ENCODE peak calls at places on chromosomes 2 and 18, in nine cellular contexts. W is RKO, C is A549, Q is non-pigmented ciliary epithelial cell, M is EH, L is T-helper 17 cell, N is anterior cingulate cortex, G is midbrain, B is brain pericyte. K is an unnamed sample.

GRCh38 chr2:127080226-127080940 is 26.6 kb downstream of the BIN1 start:
- DNase-seq in W (no peak), C (no peak), Q (no peak), M (no peak), L (no peak), N (no peak), G (no peak), B (no peak), K (no peak)

GRCh38 chr2:231218356-231218755 is 19.9 kb downstream of the ARMC9 start:
- DNase-seq in W (no peak), C (no peak), Q (no peak), M (no peak), L (no peak), N (no peak), G (no peak), B (no peak), K (no peak)

GRCh38 chr2:149606251-149606811 is 18.8 kb upstream of the MMADHC start:
- DNase-seq in W (no peak), C (no peak), Q (no peak), M (peak), L (no peak), N (no peak), G (no peak), B (no peak), K (no peak)

GRCh38 chr18:41545091-41545888 is 409.7 kb upstream of the PIK3C3 start:
- DNase-seq in W (no peak), C (no peak), Q (no peak), M (no peak), L (no peak), N (no peak), G (no peak), B (no peak), K (no peak)

GRCh38 chr2:197208841-197209240 is 101.7 kb downstream of the ANKRD44 start:
- DNase-seq in W (no peak), C (no peak), Q (no peak), M (peak), L (no peak), N (no peak), G (no peak), B (no peak), K (no peak)

GRCh38 chr2:45003586-45004568 is 5.4 kb downstream of the SIX2 start:
- DNase-seq in W (no peak), C (no peak), Q (no peak), M (no peak), L (no peak), N (no peak), G (no peak), B (no peak), K (peak)

GRCh38 chr18:27793013-27793412 is 383.9 kb downstream of the CDH2 start:
- DNase-seq in W (no peak), C (no peak), Q (no peak), M (no peak), L (no peak), N (no peak), G (no peak), B (no peak), K (no peak)

GRCh38 chr2:162711832-162712540 is 126.6 kb downstream of the KCNH7 start:
- DNase-seq in W (no peak), C (no peak), Q (no peak), M (no peak), L (no peak), N (no peak), G (no peak), B (no peak), K (no peak)

GRCh38 chr18:31774960-31775359 is 14.3 kb upstream of the SLC25A52 start:
- DNase-seq in W (no peak), C (no peak), Q (no peak), M (no peak), L (no peak), N (no peak), G (no peak), B (no peak), K (no peak)

GRCh38 chr2:47079515-47080412 is 75.3 kb downstream of the STPG4 start:
- DNase-seq in W (no peak), C (no peak), Q (no peak), M (no peak), L (no peak), N (no peak), G (peak), B (no peak), K (peak)

GRCh38 chr2:240595381-240596079 is 9.0 kb downstream of the CAPN10 start:
- DNase-seq in W (no peak), C (peak), Q (no peak), M (no peak), L (no peak), N (no peak), G (no peak), B (no peak), K (no peak)

GRCh38 chr18:361941-362913 is 94.4 kb upstream of the THOC1 start:
- DNase-seq in W (no peak), C (no peak), Q (peak), M (peak), L (no peak), N (no peak), G (no peak), B (peak), K (peak)

GRCh38 chr2:201966691-201967388 is 66.8 kb upstream of the FZD7 start:
- DNase-seq in W (no peak), C (no peak), Q (no peak), M (peak), L (no peak), N (no peak), G (no peak), B (no peak), K (peak)

GRCh38 chr2:141529674-141530073 is 601.1 kb downstream of the LRP1B start:
- DNase-seq in W (no peak), C (no peak), Q (no peak), M (no peak), L (no peak), N (no peak), G (no peak), B (no peak), K (no peak)

GRCh38 chr2:187302146-187302545 is 145.9 kb downstream of the CALCRL start:
- DNase-seq in W (no peak), C (no peak), Q (no peak), M (peak), L (no peak), N (no peak), G (no peak), B (peak), K (no peak)